ENCODE peak calls at places on chromosomes 5 and 9, in ten cellular contexts. Y is M059J; E is stimulated activated CD8-positive, alpha-beta memory T cell treated with anti-CD3 and anti-CD28 coated beads, Interleukin-12 subunit alpha, Interleukin-12 subunit beta, amount 100 ng/mL, for 1 hour; W is erythroblast; Q is CD4-positive, alpha-beta T cell; T is stimulated activated naive CD8-positive, alpha-beta T cell treated with anti-CD3 and anti-CD28 coated beads, Interleukin-15, Interleukin-2, amounts not matched to agents 100 U/mL and 50 U/mL, for 24 hours; U is WTC11; S is KBM-7; I is psoas muscle; M is progenitor cell of endocrine pancreas. L is an unnamed sample.

GRCh38 chr5:134577796-134578577 is 52.5 kb downstream of the JADE2 start:
- DNase-seq in I (peak), Y (peak), T (peak), E (peak), Q (peak), U (peak), M (peak), W (peak), S (peak), L (peak)

GRCh38 chr5:33612386-33612785 is 171.6 kb downstream of the TARS1 start:
- DNase-seq in Q (no peak), I (no peak), S (no peak), U (no peak), T (no peak), M (no peak), Y (peak), E (no peak), W (no peak), L (no peak)

GRCh38 chr5:142548739-142549275 is 137.1 kb downstream of the FGF1 start:
- DNase-seq in S (peak), T (peak), E (no peak), I (no peak), W (peak), Y (peak), Q (no peak), M (peak), U (peak), L (peak)

GRCh38 chr9:130239741-130240241 is 25.8 kb upstream of the HMCN2 start:
- DNase-seq in Q (no peak), U (no peak), Y (peak), E (no peak), M (no peak), S (no peak), T (peak), W (peak), I (no peak), L (no peak)

GRCh38 chr5:141565826-141566575 is 52.8 kb downstream of the DIAPH1 start:
- DNase-seq in I (no peak), Y (peak), T (no peak), S (no peak), Q (no peak), E (no peak), M (no peak), U (no peak), W (no peak), L (no peak)

GRCh38 chr9:77753183-77753582 is 105.1 kb upstream of the GNA14 start:
- DNase-seq in W (peak), E (no peak), Y (no peak), U (no peak), M (no peak), S (peak), T (no peak), I (no peak), Q (no peak), L (peak)

GRCh38 chr9:81529556-81530193 is 159.7 kb downstream of the TLE1 start:
- DNase-seq in T (no peak), Y (peak), M (no peak), S (no peak), Q (no peak), E (no peak), W (no peak), I (no peak), U (no peak), L (no peak)

GRCh38 chr9:126326228-126327015 is at the start of gene MVB12B:
- DNase-seq in T (peak), W (peak), S (no peak), E (peak), I (peak), Q (peak), U (peak), M (peak), Y (peak), L (peak)

GRCh38 chr9:114096041-114096511 is 3.0 kb downstream of the KIF12 start:
- DNase-seq in U (peak), M (no peak), S (no peak), Y (no peak), W (no peak), Q (no peak), E (no peak), T (peak), I (no peak), L (peak)

GRCh38 chr5:16736158-16736994 is 119.6 kb upstream of the RETREG1 start:
- DNase-seq in I (no peak), E (no peak), M (peak), U (peak), Y (peak), W (peak), Q (no peak), S (no peak), T (no peak), L (no peak)

GRCh38 chr5:180251887-180252286 is 40.0 kb downstream of the MAPK9 start:
- DNase-seq in U (no peak), Y (no peak), S (no peak), I (no peak), W (no peak), Q (no peak), E (no peak), T (no peak), M (no peak), L (no peak)

GRCh38 chr5:57754616-57755015 is 272.0 kb upstream of the ACTBL2 start:
- DNase-seq in I (no peak), W (no peak), Y (no peak), Q (no peak), T (no peak), E (no peak), U (no peak), S (no peak), M (no peak), L (no peak)

GRCh38 chr5:28014779-28015178 is 976.4 kb upstream of the CDH9 start:
- DNase-seq in U (peak), E (no peak), I (no peak), Q (no peak), W (peak), Y (peak), S (peak), M (no peak), T (no peak), L (peak)

GRCh38 chr9:129319938-129320481 is 141.9 kb upstream of the IER5L start:
- DNase-seq in W (no peak), U (no peak), M (no peak), Q (no peak), E (no peak), I (peak), S (no peak), T (peak), Y (no peak), L (peak)

GRCh38 chr5:82885657-82886389 is 191.4 kb downstream of the TMEM167A start:
- DNase-seq in T (no peak), U (no peak), Q (no peak), W (peak), M (no peak), I (no peak), E (no peak), Y (peak), S (peak), L (no peak)

GRCh38 chr5:157463621-157464407 is 3.8 kb downstream of the NIPAL4 start:
- DNase-seq in U (no peak), M (no peak), Y (peak), Q (no peak), W (peak), I (no peak), T (no peak), E (no peak), S (no peak), L (no peak)

GRCh38 chr5:137592317-137592716 is 93.2 kb upstream of the SPOCK1 start:
- DNase-seq in S (no peak), W (no peak), Q (no peak), I (no peak), T (no peak), M (no peak), U (no peak), E (no peak), Y (no peak), L (no peak)

GRCh38 chr5:92561362-92562006 is 1019.5 kb downstream of the NR2F1-AS1 start:
- DNase-seq in T (no peak), S (no peak), I (no peak), U (no peak), E (no peak), Y (no peak), Q (no peak), W (no peak), M (no peak), L (no peak)

GRCh38 chr5:147935032-147935431 is 28.7 kb upstream of the C5orf46 start:
- DNase-seq in W (peak), T (no peak), Q (no peak), I (no peak), E (no peak), U (no peak), Y (peak), M (no peak), S (peak), L (no peak)

GRCh38 chr9:133823189-133824105 is 85.3 kb upstream of the SARDH start:
- DNase-seq in I (no peak), E (no peak), W (no peak), M (no peak), S (no peak), U (no peak), T (no peak), Q (no peak), Y (no peak), L (no peak)

GRCh38 chr9:132447346-132447745 is 37.3 kb downstream of the CFAP77 start:
- DNase-seq in E (no peak), T (no peak), U (peak), S (no peak), W (no peak), I (no peak), Q (no peak), Y (no peak), M (peak), L (peak)

GRCh38 chr5:135934939-135935338 is 19.8 kb downstream of the LECT2 start:
- DNase-seq in Q (no peak), Y (no peak), M (no peak), E (no peak), T (no peak), W (no peak), S (no peak), I (no peak), U (no peak), L (no peak)

GRCh38 chr9:17246770-17247169 is 111.9 kb downstream of the CNTLN start:
- DNase-seq in M (no peak), S (no peak), Y (no peak), E (no peak), Q (no peak), U (no peak), W (no peak), T (no peak), I (no peak), L (no peak)

GRCh38 chr5:5380298-5380697 is 42.2 kb upstream of the ICE1 start:
- DNase-seq in T (no peak), M (no peak), Y (no peak), U (no peak), W (no peak), Q (no peak), I (no peak), E (no peak), S (no peak), L (no peak)

GRCh38 chr5:1564182-1564748 is 40.5 kb upstream of the LPCAT1 start:
- DNase-seq in Q (no peak), S (no peak), T (no peak), Y (peak), M (no peak), U (no peak), W (no peak), I (no peak), E (no peak), L (no peak)

GRCh38 chr5:173963107-173963506 is 25.9 kb upstream of the C5orf47 start:
- DNase-seq in T (no peak), U (no peak), S (no peak), W (no peak), M (no peak), Q (no peak), Y (peak), I (no peak), E (no peak), L (no peak)

GRCh38 chr5:132641241-132641723 is 16.7 kb upstream of the IL13 start:
- DNase-seq in I (no peak), T (peak), Q (no peak), W (no peak), M (no peak), S (no peak), E (no peak), Y (no peak), U (no peak), L (no peak)

L was measured in K562.